ENCODE peak calls at places on chromosomes 2 and 18, in five cellular contexts. One of them, this sample, is unnamed.

GRCh38 chr18:23719634-23720201 is 30.5 kb downstream of the LAMA3 start:
- DNase-seq in GM06990: no peak
- DNase-seq in mammary epithelial cell: peak
- DNase-seq in stomach: no peak
- DNase-seq in suprapubic skin: no peak
- DNase-seq in this sample: no peak

GRCh38 chr2:189783451-189783926 is 650 bp downstream of the ORMDL1 start:
- DNase-seq in GM06990: no peak
- DNase-seq in mammary epithelial cell: no peak
- DNase-seq in stomach: no peak
- DNase-seq in suprapubic skin: no peak
- DNase-seq in this sample: no peak

GRCh38 chr2:113060396-113060795 is 1.4 kb downstream of the IL36RN start:
- DNase-seq in mammary epithelial cell: peak
- DNase-seq in GM06990: no peak
- DNase-seq in suprapubic skin: no peak
- DNase-seq in stomach: no peak
- DNase-seq in this sample: no peak

GRCh38 chr2:48471048-48471474 is 58.9 kb upstream of the STON1 start:
- DNase-seq in suprapubic skin: no peak
- DNase-seq in stomach: no peak
- DNase-seq in mammary epithelial cell: peak
- DNase-seq in GM06990: no peak
- DNase-seq in this sample: no peak

GRCh38 chr2:212424090-212424489 is 114.5 kb downstream of the ERBB4 start:
- DNase-seq in suprapubic skin: no peak
- DNase-seq in stomach: no peak
- DNase-seq in GM06990: no peak
- DNase-seq in mammary epithelial cell: peak
- DNase-seq in this sample: no peak

GRCh38 chr2:233673896-233674295 is 2.2 kb downstream of the UGT1A9 start:
- DNase-seq in mammary epithelial cell: no peak
- DNase-seq in stomach: no peak
- DNase-seq in suprapubic skin: no peak
- DNase-seq in GM06990: no peak
- DNase-seq in this sample: no peak

GRCh38 chr2:205967391-205968075 is 118.4 kb downstream of the INO80D start:
- DNase-seq in suprapubic skin: no peak
- DNase-seq in GM06990: no peak
- DNase-seq in mammary epithelial cell: no peak
- DNase-seq in stomach: no peak
- DNase-seq in this sample: no peak

GRCh38 chr2:226699321-226699720 is 100.3 kb downstream of the IRS1 start:
- DNase-seq in suprapubic skin: peak
- DNase-seq in mammary epithelial cell: no peak
- DNase-seq in stomach: no peak
- DNase-seq in GM06990: no peak
- DNase-seq in this sample: no peak

GRCh38 chr2:88880441-88880953 is 189.0 kb downstream of the RPIA start:
- DNase-seq in stomach: no peak
- DNase-seq in GM06990: no peak
- DNase-seq in suprapubic skin: no peak
- DNase-seq in mammary epithelial cell: peak
- DNase-seq in this sample: no peak

GRCh38 chr2:45721150-45721549 is 69.7 kb downstream of the PRKCE start:
- DNase-seq in mammary epithelial cell: no peak
- DNase-seq in GM06990: no peak
- DNase-seq in suprapubic skin: no peak
- DNase-seq in stomach: no peak
- DNase-seq in this sample: no peak

GRCh38 chr18:50092250-50092780 is 102.6 kb downstream of the MYO5B start:
- DNase-seq in GM06990: no peak
- DNase-seq in suprapubic skin: no peak
- DNase-seq in mammary epithelial cell: no peak
- DNase-seq in stomach: no peak
- DNase-seq in this sample: no peak

GRCh38 chr2:70888389-70888924 is 47.2 kb upstream of the ATP6V1B1 start:
- DNase-seq in mammary epithelial cell: no peak
- DNase-seq in suprapubic skin: no peak
- DNase-seq in stomach: no peak
- DNase-seq in GM06990: no peak
- DNase-seq in this sample: no peak

GRCh38 chr2:239222346-239223028 is 178.3 kb downstream of the HDAC4 start:
- DNase-seq in stomach: peak
- DNase-seq in suprapubic skin: no peak
- DNase-seq in GM06990: no peak
- DNase-seq in mammary epithelial cell: no peak
- DNase-seq in this sample: no peak

GRCh38 chr2:151030663-151031230 is 230.9 kb downstream of the RBM43 start:
- DNase-seq in GM06990: no peak
- DNase-seq in stomach: no peak
- DNase-seq in mammary epithelial cell: no peak
- DNase-seq in suprapubic skin: no peak
- DNase-seq in this sample: no peak

GRCh38 chr2:224357098-224357901 is 44.6 kb downstream of the FAM124B start:
- DNase-seq in GM06990: peak
- DNase-seq in stomach: peak
- DNase-seq in suprapubic skin: no peak
- DNase-seq in mammary epithelial cell: peak
- DNase-seq in this sample: no peak

GRCh38 chr2:11750917-11751316 is 4.5 kb downstream of the LPIN1 start:
- DNase-seq in suprapubic skin: no peak
- DNase-seq in mammary epithelial cell: peak
- DNase-seq in GM06990: no peak
- DNase-seq in stomach: no peak
- DNase-seq in this sample: no peak

GRCh38 chr18:22290004-22290403 is 120.6 kb downstream of the GATA6 start:
- DNase-seq in suprapubic skin: no peak
- DNase-seq in stomach: no peak
- DNase-seq in mammary epithelial cell: no peak
- DNase-seq in GM06990: no peak
- DNase-seq in this sample: no peak

GRCh38 chr2:202098336-202098735 is 25.3 kb downstream of the KIAA2012 start:
- DNase-seq in GM06990: no peak
- DNase-seq in suprapubic skin: no peak
- DNase-seq in mammary epithelial cell: peak
- DNase-seq in stomach: no peak
- DNase-seq in this sample: no peak

GRCh38 chr2:239158641-239159475 is 242.0 kb downstream of the HDAC4 start:
- DNase-seq in mammary epithelial cell: no peak
- DNase-seq in stomach: peak
- DNase-seq in GM06990: no peak
- DNase-seq in suprapubic skin: peak
- DNase-seq in this sample: peak

GRCh38 chr2:216665717-216666116 is 29.6 kb downstream of the IGFBP5 start:
- DNase-seq in mammary epithelial cell: peak
- DNase-seq in GM06990: no peak
- DNase-seq in suprapubic skin: no peak
- DNase-seq in stomach: peak
- DNase-seq in this sample: no peak

GRCh38 chr18:12287131-12287681 is 20.8 kb upstream of the TUBB6 start:
- DNase-seq in mammary epithelial cell: peak
- DNase-seq in stomach: no peak
- DNase-seq in suprapubic skin: no peak
- DNase-seq in GM06990: no peak
- DNase-seq in this sample: no peak

GRCh38 chr2:31476511-31477171 is 62.1 kb upstream of the XDH start:
- DNase-seq in stomach: no peak
- DNase-seq in suprapubic skin: no peak
- DNase-seq in GM06990: no peak
- DNase-seq in mammary epithelial cell: no peak
- DNase-seq in this sample: no peak

GRCh38 chr18:77461062-77461693 is 211.5 kb downstream of the GALR1 start:
- DNase-seq in GM06990: no peak
- DNase-seq in suprapubic skin: no peak
- DNase-seq in mammary epithelial cell: no peak
- DNase-seq in stomach: no peak
- DNase-seq in this sample: no peak

GRCh38 chr2:22355816-22356433 is 1029.1 kb upstream of the KLHL29 start:
- DNase-seq in suprapubic skin: peak
- DNase-seq in GM06990: no peak
- DNase-seq in stomach: peak
- DNase-seq in mammary epithelial cell: no peak
- DNase-seq in this sample: peak

GRCh38 chr2:21263622-21264021 is 139.9 kb downstream of the TDRD15 start:
- DNase-seq in mammary epithelial cell: no peak
- DNase-seq in suprapubic skin: no peak
- DNase-seq in GM06990: no peak
- DNase-seq in stomach: no peak
- DNase-seq in this sample: no peak

GRCh38 chr2:69209482-69209881 is 177.5 kb downstream of the GFPT1 start:
- DNase-seq in suprapubic skin: no peak
- DNase-seq in mammary epithelial cell: no peak
- DNase-seq in stomach: no peak
- DNase-seq in GM06990: no peak
- DNase-seq in this sample: no peak

DNA sequence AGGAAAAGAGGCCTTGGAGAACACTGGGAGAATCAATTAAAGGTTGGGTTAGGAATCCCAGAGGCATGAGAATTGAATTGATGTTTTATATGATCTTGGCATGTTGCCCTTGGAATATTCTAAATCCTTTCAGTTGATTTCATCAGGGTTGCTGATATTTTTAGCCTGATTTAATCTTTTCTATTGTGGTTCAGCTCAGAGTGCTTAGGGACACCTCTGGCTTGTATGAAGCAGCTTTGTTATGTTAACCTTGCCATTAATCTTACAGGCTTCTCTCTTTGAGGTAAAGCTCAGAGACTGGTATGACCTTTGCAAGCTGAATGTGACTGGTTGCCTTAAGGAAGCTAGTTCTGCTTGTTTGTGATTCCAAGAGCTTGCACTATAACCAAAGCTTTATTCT is 64.4 kb upstream of the LYPD6B start:
- DNase-seq in suprapubic skin: no peak
- DNase-seq in GM06990: no peak
- DNase-seq in stomach: no peak
- DNase-seq in mammary epithelial cell: no peak
- DNase-seq in this sample: no peak
- TF ChIP-seq CTCF in suprapubic skin: no peak
- TF ChIP-seq CTCF in GM06990: no peak
- TF ChIP-seq CTCF in stomach: no peak
- TF ChIP-seq CTCF in mammary epithelial cell: no peak
- TF ChIP-seq CTCF in this sample: no peak

GRCh38 chr2:171228826-171229225 is 68.1 kb upstream of the TLK1 start:
- DNase-seq in GM06990: no peak
- DNase-seq in suprapubic skin: no peak
- DNase-seq in mammary epithelial cell: no peak
- DNase-seq in stomach: no peak
- DNase-seq in this sample: no peak
- TF ChIP-seq CTCF in GM06990: no peak
- TF ChIP-seq CTCF in suprapubic skin: no peak
- TF ChIP-seq CTCF in mammary epithelial cell: no peak
- TF ChIP-seq CTCF in stomach: no peak
- TF ChIP-seq CTCF in this sample: no peak

DNA sequence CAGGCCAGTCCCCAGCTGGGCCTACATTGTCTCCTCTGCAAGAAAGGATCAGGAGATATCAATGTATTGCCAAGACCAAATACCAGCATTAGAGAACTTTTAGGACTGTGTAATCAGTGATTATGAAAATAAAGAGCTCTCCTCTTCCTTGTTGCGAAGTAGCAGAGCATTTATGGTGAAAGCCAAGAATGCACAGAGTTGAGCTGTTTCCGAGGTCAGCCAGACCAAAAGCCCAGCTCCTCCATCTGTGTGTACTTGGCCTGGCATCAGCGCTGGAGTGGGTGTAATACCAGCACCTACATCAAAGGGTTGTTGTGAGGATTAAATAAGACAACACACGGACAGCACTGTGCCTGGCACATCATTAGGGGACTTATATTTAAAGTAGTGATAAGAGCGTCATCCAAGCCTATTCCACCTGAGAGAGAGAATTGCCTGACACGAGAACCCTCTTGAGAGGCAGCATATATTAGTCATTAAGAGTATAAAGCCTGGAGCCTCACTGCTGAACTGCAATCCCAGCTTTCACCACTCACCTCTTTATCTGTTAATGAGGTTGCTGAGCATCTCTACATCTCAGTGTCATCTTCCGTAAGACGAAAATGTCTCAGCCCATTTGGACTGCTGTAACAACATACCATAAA is 7.4 kb upstream of the SLC16A14 start:
- DNase-seq in stomach: no peak
- DNase-seq in GM06990: no peak
- DNase-seq in mammary epithelial cell: no peak
- DNase-seq in suprapubic skin: no peak
- DNase-seq in this sample: no peak
- TF ChIP-seq CTCF in stomach: no peak
- TF ChIP-seq CTCF in GM06990: no peak
- TF ChIP-seq CTCF in mammary epithelial cell: no peak
- TF ChIP-seq CTCF in suprapubic skin: no peak
- TF ChIP-seq CTCF in this sample: no peak

DNA sequence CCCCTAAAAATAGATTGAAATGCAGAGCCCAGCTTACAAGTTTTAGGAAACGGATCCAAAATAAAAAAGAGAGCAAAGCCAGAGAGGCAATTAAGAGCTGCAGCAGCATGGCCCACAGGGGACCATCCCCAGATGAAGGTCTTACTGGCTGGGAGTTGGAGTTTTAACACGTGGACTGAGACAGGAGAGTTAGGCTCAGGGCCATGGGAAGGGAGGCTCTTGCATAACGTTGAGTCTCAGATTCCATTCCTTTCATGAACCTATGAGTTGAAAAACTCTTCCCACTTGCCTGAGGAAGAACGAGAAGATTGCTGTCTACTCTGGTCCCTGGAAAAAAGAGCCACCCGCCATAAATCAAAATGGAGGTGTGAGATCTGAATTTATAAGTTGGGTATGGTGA is 101.8 kb upstream of the NDUFV2 start:
- DNase-seq in GM06990: no peak
- DNase-seq in stomach: no peak
- DNase-seq in mammary epithelial cell: no peak
- DNase-seq in suprapubic skin: no peak
- DNase-seq in this sample: no peak
- TF ChIP-seq CTCF in GM06990: no peak
- TF ChIP-seq CTCF in stomach: no peak
- TF ChIP-seq CTCF in mammary epithelial cell: no peak
- TF ChIP-seq CTCF in suprapubic skin: no peak
- TF ChIP-seq CTCF in this sample: no peak

GRCh38 chr2:159071190-159071915 is 102.9 kb downstream of the TANC1 start:
- DNase-seq in stomach: no peak
- DNase-seq in suprapubic skin: no peak
- DNase-seq in mammary epithelial cell: no peak
- DNase-seq in GM06990: no peak
- DNase-seq in this sample: no peak
- TF ChIP-seq CTCF in stomach: no peak
- TF ChIP-seq CTCF in suprapubic skin: no peak
- TF ChIP-seq CTCF in mammary epithelial cell: no peak
- TF ChIP-seq CTCF in GM06990: no peak
- TF ChIP-seq CTCF in this sample: no peak

GRCh38 chr18:65706646-65707045 is 44.2 kb upstream of the CDH7 start:
- DNase-seq in GM06990: no peak
- DNase-seq in suprapubic skin: no peak
- DNase-seq in stomach: no peak
- DNase-seq in mammary epithelial cell: no peak
- DNase-seq in this sample: no peak
- TF ChIP-seq CTCF in GM06990: no peak
- TF ChIP-seq CTCF in suprapubic skin: no peak
- TF ChIP-seq CTCF in stomach: no peak
- TF ChIP-seq CTCF in mammary epithelial cell: no peak
- TF ChIP-seq CTCF in this sample: no peak

This sample was measured in omental fat pad.